ENCODE peak calls at places on chromosomes 5 and 9, in five cellular contexts. One of them, this sample, is unnamed.

GRCh38 chr9:88387035-88387732 is 1.1 kb upstream of the SPIN1 start:
- DNase-seq in lower lobe of right lung: peak
- DNase-seq in stimulated activated CD8-positive, alpha-beta memory T cell treated with anti-CD3 and anti-CD28 coated beads, Interleukin-7, amount 100 ng/mL, for 24 hours: no peak
- DNase-seq in WTC11: no peak
- DNase-seq in nucleus accumbens: peak
- DNase-seq in this sample: no peak

GRCh38 chr9:20513126-20513913 is 109.0 kb downstream of the MLLT3 start:
- DNase-seq in nucleus accumbens: no peak
- DNase-seq in WTC11: no peak
- DNase-seq in stimulated activated CD8-positive, alpha-beta memory T cell treated with anti-CD3 and anti-CD28 coated beads, Interleukin-7, amount 100 ng/mL, for 24 hours: no peak
- DNase-seq in lower lobe of right lung: no peak
- DNase-seq in this sample: no peak

GRCh38 chr9:28598396-28598795 is 1025.1 kb upstream of the C9orf72 start:
- DNase-seq in nucleus accumbens: no peak
- DNase-seq in lower lobe of right lung: no peak
- DNase-seq in stimulated activated CD8-positive, alpha-beta memory T cell treated with anti-CD3 and anti-CD28 coated beads, Interleukin-7, amount 100 ng/mL, for 24 hours: no peak
- DNase-seq in WTC11: peak
- DNase-seq in this sample: no peak

GRCh38 chr9:90547896-90548295 is 94.7 kb downstream of the DIRAS2 start:
- DNase-seq in stimulated activated CD8-positive, alpha-beta memory T cell treated with anti-CD3 and anti-CD28 coated beads, Interleukin-7, amount 100 ng/mL, for 24 hours: no peak
- DNase-seq in lower lobe of right lung: no peak
- DNase-seq in nucleus accumbens: no peak
- DNase-seq in WTC11: no peak
- DNase-seq in this sample: no peak

GRCh38 chr9:86557063-86557766 is 203.0 kb upstream of the TUT7 start:
- DNase-seq in lower lobe of right lung: no peak
- DNase-seq in WTC11: no peak
- DNase-seq in nucleus accumbens: no peak
- DNase-seq in stimulated activated CD8-positive, alpha-beta memory T cell treated with anti-CD3 and anti-CD28 coated beads, Interleukin-7, amount 100 ng/mL, for 24 hours: no peak
- DNase-seq in this sample: no peak

GRCh38 chr9:136204838-136205706 is at the start of gene LHX3:
- DNase-seq in stimulated activated CD8-positive, alpha-beta memory T cell treated with anti-CD3 and anti-CD28 coated beads, Interleukin-7, amount 100 ng/mL, for 24 hours: no peak
- DNase-seq in lower lobe of right lung: no peak
- DNase-seq in nucleus accumbens: no peak
- DNase-seq in WTC11: peak
- DNase-seq in this sample: no peak

GRCh38 chr5:93277001-93277400 is 304.0 kb downstream of the NR2F1-AS1 start:
- DNase-seq in WTC11: no peak
- DNase-seq in nucleus accumbens: no peak
- DNase-seq in lower lobe of right lung: no peak
- DNase-seq in stimulated activated CD8-positive, alpha-beta memory T cell treated with anti-CD3 and anti-CD28 coated beads, Interleukin-7, amount 100 ng/mL, for 24 hours: no peak
- DNase-seq in this sample: no peak

GRCh38 chr9:93813687-93814560 is 141.2 kb downstream of the BARX1 start:
- DNase-seq in lower lobe of right lung: no peak
- DNase-seq in stimulated activated CD8-positive, alpha-beta memory T cell treated with anti-CD3 and anti-CD28 coated beads, Interleukin-7, amount 100 ng/mL, for 24 hours: no peak
- DNase-seq in nucleus accumbens: no peak
- DNase-seq in WTC11: no peak
- DNase-seq in this sample: no peak

GRCh38 chr9:98563212-98563907 is 145.4 kb downstream of the GABBR2 start:
- DNase-seq in WTC11: no peak
- DNase-seq in lower lobe of right lung: no peak
- DNase-seq in nucleus accumbens: no peak
- DNase-seq in stimulated activated CD8-positive, alpha-beta memory T cell treated with anti-CD3 and anti-CD28 coated beads, Interleukin-7, amount 100 ng/mL, for 24 hours: no peak
- DNase-seq in this sample: no peak

GRCh38 chr9:26157411-26157810 is 479.2 kb upstream of the TUSC1 start:
- DNase-seq in nucleus accumbens: no peak
- DNase-seq in WTC11: no peak
- DNase-seq in stimulated activated CD8-positive, alpha-beta memory T cell treated with anti-CD3 and anti-CD28 coated beads, Interleukin-7, amount 100 ng/mL, for 24 hours: no peak
- DNase-seq in lower lobe of right lung: no peak
- DNase-seq in this sample: no peak

GRCh38 chr5:159883522-159883950 is 32.7 kb upstream of the ADRA1B start:
- DNase-seq in nucleus accumbens: no peak
- DNase-seq in lower lobe of right lung: no peak
- DNase-seq in WTC11: no peak
- DNase-seq in stimulated activated CD8-positive, alpha-beta memory T cell treated with anti-CD3 and anti-CD28 coated beads, Interleukin-7, amount 100 ng/mL, for 24 hours: no peak
- DNase-seq in this sample: no peak

GRCh38 chr9:133658442-133659431 is 22.6 kb downstream of the DBH start:
- DNase-seq in lower lobe of right lung: no peak
- DNase-seq in stimulated activated CD8-positive, alpha-beta memory T cell treated with anti-CD3 and anti-CD28 coated beads, Interleukin-7, amount 100 ng/mL, for 24 hours: no peak
- DNase-seq in WTC11: peak
- DNase-seq in nucleus accumbens: peak
- DNase-seq in this sample: no peak

GRCh38 chr9:94140418-94140780 is 56.1 kb downstream of the PTPDC1 start:
- DNase-seq in nucleus accumbens: no peak
- DNase-seq in WTC11: no peak
- DNase-seq in stimulated activated CD8-positive, alpha-beta memory T cell treated with anti-CD3 and anti-CD28 coated beads, Interleukin-7, amount 100 ng/mL, for 24 hours: no peak
- DNase-seq in lower lobe of right lung: no peak
- DNase-seq in this sample: no peak

GRCh38 chr5:1003296-1003937 is 5.2 kb upstream of the NKD2 start:
- DNase-seq in stimulated activated CD8-positive, alpha-beta memory T cell treated with anti-CD3 and anti-CD28 coated beads, Interleukin-7, amount 100 ng/mL, for 24 hours: no peak
- DNase-seq in nucleus accumbens: no peak
- DNase-seq in WTC11: peak
- DNase-seq in lower lobe of right lung: peak
- DNase-seq in this sample: no peak

GRCh38 chr5:90050135-90050534 is 359.4 kb downstream of the CETN3 start:
- DNase-seq in WTC11: no peak
- DNase-seq in stimulated activated CD8-positive, alpha-beta memory T cell treated with anti-CD3 and anti-CD28 coated beads, Interleukin-7, amount 100 ng/mL, for 24 hours: no peak
- DNase-seq in nucleus accumbens: no peak
- DNase-seq in lower lobe of right lung: no peak
- DNase-seq in this sample: no peak

GRCh38 chr5:132961887-132962286 is 1.5 kb downstream of the AFF4 start:
- DNase-seq in WTC11: no peak
- DNase-seq in stimulated activated CD8-positive, alpha-beta memory T cell treated with anti-CD3 and anti-CD28 coated beads, Interleukin-7, amount 100 ng/mL, for 24 hours: no peak
- DNase-seq in lower lobe of right lung: no peak
- DNase-seq in nucleus accumbens: no peak
- DNase-seq in this sample: no peak

GRCh38 chr5:72271696-72272095 is 48.3 kb downstream of the MRPS27 start:
- DNase-seq in nucleus accumbens: no peak
- DNase-seq in WTC11: no peak
- DNase-seq in stimulated activated CD8-positive, alpha-beta memory T cell treated with anti-CD3 and anti-CD28 coated beads, Interleukin-7, amount 100 ng/mL, for 24 hours: no peak
- DNase-seq in lower lobe of right lung: no peak
- DNase-seq in this sample: no peak

GRCh38 chr5:1831257-1831656 is 30.1 kb downstream of the NDUFS6 start:
- DNase-seq in lower lobe of right lung: no peak
- DNase-seq in WTC11: no peak
- DNase-seq in stimulated activated CD8-positive, alpha-beta memory T cell treated with anti-CD3 and anti-CD28 coated beads, Interleukin-7, amount 100 ng/mL, for 24 hours: no peak
- DNase-seq in nucleus accumbens: no peak
- DNase-seq in this sample: no peak

This sample was measured in iPS DF 19.7.